ENCODE peak calls at places on chromosomes 13 and 19, in eight cellular contexts. C is T-cell; K is stimulated activated CD8-positive, alpha-beta memory T cell treated with anti-CD3 and anti-CD28 coated beads, Interleukin-7, amount 100 ng/mL, for 1 hour; E is stimulated activated CD4-positive, alpha-beta T cell treated with anti-CD3 and anti-CD28 coated beads, TNF-alpha, amount 100 ng/mL, for 4 hours; V is NCI-H345; X is NCI-H1092 treated with DMSO at 0.1 percent for 48 hours; D is NAMALWA; T is left cardiac atrium. F is an unnamed sample.

GRCh38 chr13:99396446-99396845 is 89.2 kb upstream of the GPR183 start:
- DNase-seq in E (no peak), K (no peak), D (no peak), V (no peak), T (no peak), C (no peak), X (no peak), F (no peak)

GRCh38 chr13:110904748-110905147 is 10.1 kb downstream of the ANKRD10 start:
- DNase-seq in T (no peak), E (no peak), V (no peak), C (no peak), K (no peak), D (no peak), X (no peak), F (no peak)

GRCh38 chr13:41459754-41460111 is 2.4 kb downstream of the RGCC start:
- DNase-seq in E (no peak), K (no peak), X (no peak), T (no peak), V (no peak), D (no peak), C (no peak), F (no peak)

GRCh38 chr19:10826236-10826635 is 9.8 kb downstream of the TMED1 start:
- DNase-seq in K (no peak), X (no peak), V (no peak), E (no peak), C (no peak), D (no peak), T (no peak), F (no peak)

GRCh38 chr13:108835082-108835481 is 205.7 kb downstream of the MYO16 start:
- DNase-seq in K (no peak), E (no peak), T (no peak), C (no peak), X (no peak), D (no peak), V (no peak), F (no peak)

GRCh38 chr13:106302011-106302410 is 233.5 kb downstream of the EFNB2 start:
- DNase-seq in K (no peak), C (no peak), E (no peak), D (no peak), T (no peak), X (no peak), V (no peak), F (no peak)

GRCh38 chr13:95479706-95480105 is 72.8 kb upstream of the CLDN10 start:
- DNase-seq in D (no peak), K (no peak), V (no peak), T (no peak), X (no peak), E (no peak), C (no peak), F (no peak)

GRCh38 chr13:94214979-94215378 is 264.5 kb downstream of the DCT start:
- DNase-seq in K (no peak), X (no peak), D (no peak), C (no peak), V (no peak), E (no peak), T (no peak), F (no peak)

GRCh38 chr13:113836917-113837553 is 26.8 kb downstream of the GAS6 start:
- DNase-seq in V (peak), K (no peak), C (no peak), D (no peak), X (no peak), E (no peak), T (peak), F (no peak)

GRCh38 chr19:33382006-33382405 is 8.5 kb downstream of the CEBPG start:
- DNase-seq in V (no peak), D (no peak), K (no peak), C (no peak), E (no peak), T (no peak), X (no peak), F (no peak)

GRCh38 chr19:39078436-39079200 is 5.5 kb upstream of the ACP7 start:
- DNase-seq in E (no peak), T (no peak), K (no peak), V (no peak), D (no peak), X (no peak), C (no peak), F (no peak)

GRCh38 chr13:40190656-40191100 is 475.8 kb downstream of the FOXO1 start:
- DNase-seq in K (peak), X (no peak), E (no peak), D (peak), T (peak), V (no peak), C (peak), F (no peak)

GRCh38 chr13:35768126-35768525 is 291.6 kb upstream of the MAB21L1 start:
- DNase-seq in C (no peak), K (no peak), D (no peak), V (peak), X (peak), E (no peak), T (no peak), F (peak)

GRCh38 chr19:57452307-57452706 is 4.6 kb downstream of the VN1R1 start:
- DNase-seq in E (no peak), K (no peak), X (no peak), C (no peak), D (no peak), T (no peak), V (no peak), F (no peak)

GRCh38 chr13:99866781-99867180 is 104.8 kb downstream of the ZIC5 start:
- DNase-seq in T (no peak), C (no peak), D (no peak), E (no peak), V (no peak), K (no peak), X (no peak), F (no peak)

GRCh38 chr19:29841559-29842367 is 30.0 kb downstream of the CCNE1 start:
- DNase-seq in C (no peak), T (no peak), E (no peak), X (no peak), D (peak), V (peak), K (no peak), F (no peak)

GRCh38 chr19:58563034-58563573 is 4.7 kb upstream of the UBE2M start:
- DNase-seq in X (no peak), V (no peak), C (no peak), K (no peak), D (peak), E (no peak), T (no peak), F (no peak)

GRCh38 chr19:41702208-41702651 is 6.2 kb upstream of the CEACAM5 start:
- DNase-seq in C (no peak), E (no peak), X (no peak), T (no peak), D (no peak), K (no peak), V (no peak), F (no peak)

GRCh38 chr13:91347212-91347995 is at the start of gene MIR17HG:
- DNase-seq in X (peak), C (peak), K (peak), D (peak), T (peak), E (peak), V (peak), F (peak)

GRCh38 chr13:72648513-72649065 is 78.8 kb downstream of the MZT1 start:
- DNase-seq in D (peak), V (no peak), C (no peak), E (no peak), K (no peak), X (no peak), T (no peak), F (peak)

GRCh38 chr13:106182404-106182803 is 353.1 kb downstream of the EFNB2 start:
- DNase-seq in C (no peak), D (no peak), T (no peak), X (no peak), V (no peak), K (no peak), E (no peak), F (no peak)

GRCh38 chr19:42514449-42514848 is 13.8 kb downstream of the CEACAM1 start:
- DNase-seq in T (no peak), K (no peak), V (no peak), E (no peak), X (no peak), C (no peak), D (no peak), F (no peak)

GRCh38 chr13:114063545-114064515 is 68.6 kb downstream of the RASA3 start:
- DNase-seq in X (no peak), E (no peak), K (no peak), T (peak), V (no peak), D (no peak), C (no peak), F (no peak)

GRCh38 chr19:12676384-12676792 is 5.3 kb downstream of the DHPS start:
- DNase-seq in X (peak), D (peak), E (peak), K (peak), C (peak), V (peak), T (peak), F (peak)

GRCh38 chr13:110907951-110908898 is 6.6 kb downstream of the ANKRD10 start:
- DNase-seq in E (no peak), T (no peak), C (no peak), V (peak), X (peak), K (no peak), D (no peak), F (no peak)

GRCh38 chr13:49616688-49617065 is 11.6 kb upstream of the ARL11 start:
- DNase-seq in C (no peak), D (no peak), V (no peak), E (no peak), X (no peak), T (no peak), K (no peak), F (no peak)

GRCh38 chr13:110109910-110110309 is 197.0 kb downstream of the COL4A1 start:
- DNase-seq in K (no peak), X (no peak), C (no peak), V (no peak), T (peak), D (no peak), E (no peak), F (no peak)

F was measured in NCI-H748 treated with DMSO at 0.1 percent for 48 hours.